ENCODE peak calls at places on chromosomes 11 and 22, in six cellular contexts. H, W, E, O, I and B are unnamed samples.

GRCh38 chr11:12066056-12066798 is 44.2 kb upstream of the MICAL2 start:
- DNase-seq in H (peak; percentile 93), W (peak; percentile 38), E (peak; percentile 89), O (peak; percentile 98), I (peak; percentile 83), B (no peak)

GRCh38 chr22:35558031-35558430 is 17.4 kb downstream of the RASD2 start:
- DNase-seq in H (no peak), W (no peak), E (no peak), O (no peak), I (no peak), B (no peak)

GRCh38 chr11:44235765-44236201 is 74.2 kb downstream of the ALX4 start:
- DNase-seq in H (no peak), W (no peak), E (no peak), O (peak; percentile 31), I (no peak), B (no peak)

GRCh38 chr22:48687606-48688005 is 1140.1 kb downstream of the BRD1 start:
- DNase-seq in H (no peak), W (no peak), E (no peak), O (no peak), I (no peak), B (no peak)

GRCh38 chr22:43066844-43067385 is 22.3 kb downstream of the TTLL1 start:
- DNase-seq in H (peak; percentile 47), W (no peak), E (no peak), O (peak; percentile 58), I (peak; percentile 10), B (no peak)

GRCh38 chr11:67073908-67074307 is 17.3 kb downstream of the RHOD start:
- DNase-seq in H (no peak), W (no peak), E (no peak), O (no peak), I (no peak), B (no peak)

GRCh38 chr22:21823740-21824438 is 43.6 kb downstream of the MAPK1 start:
- DNase-seq in H (no peak), W (no peak), E (no peak), O (peak; percentile 63), I (peak; percentile 64), B (no peak)

GRCh38 chr22:39242809-39243442 is 1.9 kb downstream of the PDGFB start:
- DNase-seq in H (no peak), W (no peak), E (no peak), O (no peak), I (no peak), B (no peak)

GRCh38 chr11:1912314-1912878 is 7.1 kb upstream of the TNNT3 start:
- DNase-seq in H (no peak), W (no peak), E (peak; percentile 28), O (no peak), I (no peak), B (no peak)

GRCh38 chr11:19959697-19960096 is 200.6 kb downstream of the DBX1 start:
- DNase-seq in H (no peak), W (no peak), E (no peak), O (no peak), I (no peak), B (no peak)

GRCh38 chr22:24060375-24060788 is 49.3 kb downstream of the CABIN1 start:
- DNase-seq in H (no peak), W (no peak), E (no peak), O (peak; percentile 96), I (peak; percentile 52), B (no peak)

GRCh38 chr11:20474951-20475517 is 87.5 kb downstream of the PRMT3 start:
- DNase-seq in H (no peak), W (no peak), E (no peak), O (no peak), I (no peak), B (no peak)

GRCh38 chr11:26974068-26974790 is 19.7 kb upstream of the FIBIN start:
- DNase-seq in H (no peak), W (no peak), E (no peak), O (peak; percentile 69), I (no peak), B (no peak)

GRCh38 chr11:126172596-126173038 is 38.8 kb downstream of the RPUSD4 start:
- DNase-seq in H (no peak), W (no peak), E (no peak), O (peak; percentile 53), I (no peak), B (peak; percentile 81)

GRCh38 chr22:46812034-46812605 is 49.7 kb downstream of the TBC1D22A start:
- DNase-seq in H (no peak), W (no peak), E (no peak), O (no peak), I (no peak), B (no peak)

GRCh38 chr11:44140805-44141204 is 45.3 kb downstream of the EXT2 start:
- DNase-seq in H (no peak), W (no peak), E (no peak), O (no peak), I (no peak), B (no peak)

GRCh38 chr11:118264568-118265470 is 722 bp upstream of the MPZL2 start:
- DNase-seq in H (no peak), W (no peak), E (no peak), O (no peak), I (no peak), B (no peak)

GRCh38 chr11:126460417-126461095 is 105.1 kb downstream of the ST3GAL4 start:
- DNase-seq in H (no peak), W (no peak), E (no peak), O (no peak), I (no peak), B (no peak)

GRCh38 chr22:22959147-22959827 is 71.7 kb downstream of the IGLL5 start:
- DNase-seq in H (peak; percentile 80), W (peak; percentile 81), E (no peak), O (peak; percentile 66), I (peak; percentile 89), B (peak; percentile 74)

GRCh38 chr11:64119748-64120147 is 46.2 kb downstream of the MACROD1 start:
- DNase-seq in H (no peak), W (no peak), E (no peak), O (no peak), I (no peak), B (no peak)

GRCh38 chr11:119362741-119363080 is 16.2 kb upstream of the MFRP start:
- DNase-seq in H (no peak), W (no peak), E (no peak), O (no peak), I (no peak), B (no peak)

GRCh38 chr22:37998543-37998942 is 14.2 kb upstream of the SOX10 start:
- DNase-seq in H (no peak), W (no peak), E (no peak), O (no peak), I (no peak), B (no peak)

GRCh38 chr11:71459767-71460320 is 6.8 kb downstream of the NADSYN1 start:
- DNase-seq in H (no peak), W (no peak), E (no peak), O (no peak), I (no peak), B (no peak)

GRCh38 chr11:71458146-71459070 is 5.4 kb downstream of the NADSYN1 start:
- DNase-seq in H (no peak), W (no peak), E (no peak), O (no peak), I (no peak), B (no peak)

GRCh38 chr11:71461696-71462095 is 8.7 kb downstream of the NADSYN1 start:
- DNase-seq in H (no peak), W (no peak), E (no peak), O (no peak), I (no peak), B (no peak)

GRCh38 chr11:71456831-71457230 is 3.8 kb downstream of the NADSYN1 start:
- DNase-seq in H (no peak), W (no peak), E (no peak), O (no peak), I (no peak), B (peak; percentile 14)

GRCh38 chr11:71459076-71459766 is 6.2 kb downstream of the NADSYN1 start:
- DNase-seq in H (no peak), W (no peak), E (no peak), O (no peak), I (no peak), B (peak; percentile 13)
- H3K36me3 ChIP-seq in H (peaks cover 39% of the 10 kb centered on the region), W (peaks cover 68% of the 10 kb centered on the region), E (no peaks in the 10 kb centered on the region), O (peaks cover 62% of the 10 kb centered on the region), I (no peaks in the 10 kb centered on the region), B (peaks cover 20% of the 10 kb centered on the region)

DNA sequence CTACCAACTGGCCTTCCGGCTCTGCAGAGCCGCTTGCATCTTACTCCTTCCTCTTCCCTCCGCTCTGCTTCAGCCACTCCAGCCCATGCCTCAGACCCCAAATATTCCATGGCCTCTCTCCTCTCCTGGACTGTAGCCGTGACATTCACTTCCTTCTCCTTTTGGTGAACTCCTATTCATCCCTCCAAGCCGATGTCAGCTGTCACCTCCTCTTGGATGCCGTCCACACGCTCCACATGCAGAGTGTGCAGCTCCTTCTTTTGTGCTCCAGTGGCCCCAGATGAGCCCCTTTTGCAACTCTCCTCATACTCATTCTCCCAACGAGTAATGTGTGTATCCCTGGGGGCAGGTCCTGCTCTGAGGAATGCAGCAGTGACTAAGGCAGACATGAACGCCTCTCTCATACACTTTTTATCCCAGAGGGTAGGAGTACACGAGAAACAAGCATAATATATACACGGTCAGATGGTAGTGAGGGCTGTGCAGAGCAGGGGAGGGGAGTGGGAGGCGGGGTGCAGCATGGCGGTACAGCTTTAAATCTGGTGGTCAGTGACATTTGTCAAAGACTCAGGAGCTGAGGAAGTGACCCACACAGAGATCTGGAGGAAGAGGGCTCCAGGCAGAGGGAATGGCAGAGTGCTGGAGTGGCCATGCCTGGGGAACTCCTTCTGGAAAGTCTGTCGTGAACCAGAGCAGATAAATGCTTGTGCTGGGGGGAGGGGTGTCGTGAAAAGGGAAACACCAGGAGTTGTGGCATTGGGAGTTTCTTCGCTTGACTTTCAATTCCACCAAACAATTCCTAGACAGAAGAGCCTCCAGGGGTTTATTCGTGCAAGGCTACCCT is 83.8 kb upstream of the ATXN10 start:
- DNase-seq in H (no peak), W (no peak), E (no peak), O (peak; percentile 83), I (no peak), B (no peak)
- H3K27ac ChIP-seq in H (no peak overlapping the region), W (no peak overlapping the region), E (no peak overlapping the region), O (peak overlapping the region; percentile 4), I (no peak overlapping the region), B (no peak overlapping the region)

DNA sequence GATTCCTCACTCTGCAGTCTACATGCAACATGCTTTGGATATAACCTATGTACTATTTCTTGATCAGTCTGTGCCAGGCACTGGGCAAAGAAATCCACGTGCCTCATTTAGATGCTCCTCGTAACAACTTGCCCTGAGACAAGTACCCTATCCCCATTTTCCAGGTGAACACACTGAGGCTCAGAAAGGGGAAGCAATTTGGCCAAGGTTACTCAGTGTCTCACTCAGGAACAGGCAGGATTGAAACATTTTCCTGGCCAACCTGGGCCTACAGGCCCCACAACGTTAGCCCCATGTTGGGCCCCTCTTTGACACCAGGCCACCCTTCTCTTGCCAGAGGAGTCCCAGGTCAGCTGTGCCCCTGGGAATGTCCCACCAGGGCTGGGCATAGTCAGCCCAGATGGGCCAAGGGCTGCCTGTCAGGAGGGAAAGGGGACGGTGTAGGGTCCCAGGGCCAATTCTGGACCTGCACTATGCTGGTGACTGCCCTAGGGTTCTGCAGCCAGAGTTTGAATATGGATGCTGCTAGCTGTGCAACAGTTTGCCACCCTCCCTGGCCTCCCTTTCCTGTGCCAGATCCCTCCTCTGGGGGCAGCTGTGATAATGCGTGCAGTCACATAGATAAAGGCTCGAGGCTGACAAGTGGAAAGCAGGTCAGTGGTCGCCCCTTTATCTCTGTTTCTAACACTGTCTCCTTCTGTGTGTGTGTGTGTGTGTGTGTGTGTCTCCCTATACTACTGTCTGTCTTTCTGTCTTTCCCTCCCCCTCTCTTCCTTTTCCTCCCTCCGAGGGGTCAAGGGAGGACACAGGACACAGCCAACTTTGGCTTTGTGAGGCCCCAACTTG is 10.4 kb upstream of the EMID1 start:
- DNase-seq in H (no peak), W (no peak), E (no peak), O (no peak), I (peak; percentile 22), B (no peak)
- TF ChIP-seq POLR2A in H (no peak), W (no peak), E (no peak), O (no peak), I (no peak), B (no peak)

GRCh38 chr11:133964356-133964755 is 7.6 kb upstream of the IGSF9B start:
- DNase-seq in H (no peak), W (no peak), E (no peak), O (no peak), I (no peak), B (no peak)
- H3K36me3 ChIP-seq in H (no peaks in the 10 kb centered on the region), W (no peaks in the 10 kb centered on the region), E (no peaks in the 10 kb centered on the region), O (no peaks in the 10 kb centered on the region), I (no peaks in the 10 kb centered on the region), B (no peaks in the 10 kb centered on the region)